ENCODE peak calls at places on chromosome 18, in five cellular contexts. S is astrocyte, T is mammary epithelial cell, F is testis, Y is spleen. W is an unnamed sample.

GRCh38 chr18:11561293-11561692 is 48.1 kb upstream of the SLC35G4 start:
- DNase-seq in Y (no peak), F (no peak), S (no peak), T (peak; percentile 4), W (no peak)

GRCh38 chr18:56214706-56215105 is 423.7 kb downstream of the TXNL1 start:
- DNase-seq in S (no peak), T (no peak), F (no peak), Y (no peak), W (no peak)

GRCh38 chr18:3104190-3105054 is 91.5 kb upstream of the LPIN2 start:
- DNase-seq in F (no peak), S (peak; percentile 73), T (peak; percentile 71), Y (no peak), W (peak; percentile 62)

GRCh38 chr18:11518788-11519685 is 90.4 kb upstream of the SLC35G4 start:
- DNase-seq in Y (no peak), S (no peak), F (peak; percentile 74), T (peak; percentile 30), W (peak; percentile 77)

GRCh38 chr18:11407900-11408299 is 201.5 kb upstream of the SLC35G4 start:
- DNase-seq in S (peak; percentile 18), Y (no peak), F (no peak), T (no peak), W (no peak)

GRCh38 chr18:34153711-34154110 is 71.0 kb downstream of the NOL4 start:
- DNase-seq in T (peak; percentile 10), S (peak; percentile 11), F (no peak), Y (no peak), W (peak; percentile 32)

GRCh38 chr18:12066910-12067511 is 26.6 kb upstream of the ANKRD62 start:
- DNase-seq in F (no peak), S (no peak), Y (no peak), T (no peak), W (no peak)

GRCh38 chr18:11887305-11888262 is 20.5 kb downstream of the MPPE1 start:
- DNase-seq in S (peak; percentile 73), Y (no peak), T (no peak), F (no peak), W (no peak)

GRCh38 chr18:55400590-55401274 is 187.3 kb downstream of the TCF4 start:
- DNase-seq in Y (no peak), T (no peak), S (peak; percentile 39), F (no peak), W (peak; percentile 40)

GRCh38 chr18:49795612-49796552 is 17.5 kb downstream of the ACAA2 start:
- DNase-seq in F (no peak), T (no peak), S (peak; percentile 26), Y (no peak), W (no peak)

DNA sequence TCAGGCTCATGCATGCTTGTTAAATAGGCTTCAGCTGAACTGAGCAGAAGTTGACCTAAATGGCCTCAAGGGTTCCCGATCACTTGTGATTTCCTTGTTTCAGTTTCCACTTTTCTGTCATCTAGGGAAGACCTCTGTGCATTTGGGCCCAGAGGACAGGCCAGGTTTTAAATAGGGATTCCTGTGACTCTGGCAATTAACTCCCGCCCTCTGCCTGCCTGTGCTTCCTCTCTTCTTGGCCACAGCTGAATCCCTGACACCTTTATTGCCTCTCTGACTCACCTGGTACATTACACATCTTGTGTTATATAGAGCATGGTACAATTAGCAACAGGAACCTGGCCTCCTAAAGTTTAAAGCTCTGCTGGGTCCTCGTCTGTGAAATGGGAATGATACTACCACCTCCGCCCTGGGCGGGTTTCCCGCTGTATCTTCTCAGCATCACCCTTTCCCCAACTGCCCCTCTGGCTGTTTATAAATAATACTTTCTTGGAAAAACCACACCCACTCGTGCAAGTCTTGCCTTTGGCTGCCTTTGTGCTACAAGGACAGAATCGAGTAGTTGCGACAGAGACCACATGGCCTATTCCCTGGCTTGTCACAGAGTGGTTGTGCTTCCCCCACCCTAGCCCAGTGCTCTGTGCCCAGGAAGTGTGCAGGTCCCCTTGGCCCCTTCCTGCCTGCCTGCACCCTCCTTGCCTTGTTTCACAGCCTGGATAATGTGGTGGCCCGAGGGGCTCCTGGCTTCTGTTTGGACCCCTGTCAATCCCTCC is 8.0 kb downstream of the CABLES1 start:
- DNase-seq in S (no peak), F (no peak), Y (no peak), T (peak; percentile 80), W (peak; percentile 45)
- H3K4me3 ChIP-seq in S (no peak overlapping the region), F (no peak overlapping the region), Y (no peak overlapping the region), T (no peak overlapping the region), W (no peak overlapping the region)

DNA sequence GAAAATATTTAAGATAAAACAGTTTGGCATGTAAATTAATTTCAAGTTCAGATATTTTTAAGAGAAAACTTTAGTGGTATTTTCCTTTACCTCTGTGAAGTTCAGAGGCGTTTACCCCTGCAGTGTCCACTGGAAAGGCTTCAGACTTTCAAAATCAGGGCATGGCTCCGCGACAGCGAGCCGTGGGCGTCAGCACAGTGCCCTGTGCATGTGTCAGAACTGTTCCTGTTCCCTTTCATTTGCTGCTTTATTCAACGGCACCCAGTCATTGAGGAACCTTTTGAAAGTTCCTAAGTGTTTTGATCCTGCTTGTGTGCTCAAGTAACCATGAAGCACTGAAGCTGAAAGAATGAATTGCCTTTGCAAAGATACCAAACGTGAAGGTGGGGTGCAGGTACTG is 148.4 kb downstream of the ZNF236 start:
- DNase-seq in S (no peak), T (no peak), Y (peak; percentile 70), F (no peak), W (no peak)
- H3K4me3 ChIP-seq in S (no peak overlapping the region), T (no peak overlapping the region), Y (no peak overlapping the region), F (no peak overlapping the region), W (no peak overlapping the region)

DNA sequence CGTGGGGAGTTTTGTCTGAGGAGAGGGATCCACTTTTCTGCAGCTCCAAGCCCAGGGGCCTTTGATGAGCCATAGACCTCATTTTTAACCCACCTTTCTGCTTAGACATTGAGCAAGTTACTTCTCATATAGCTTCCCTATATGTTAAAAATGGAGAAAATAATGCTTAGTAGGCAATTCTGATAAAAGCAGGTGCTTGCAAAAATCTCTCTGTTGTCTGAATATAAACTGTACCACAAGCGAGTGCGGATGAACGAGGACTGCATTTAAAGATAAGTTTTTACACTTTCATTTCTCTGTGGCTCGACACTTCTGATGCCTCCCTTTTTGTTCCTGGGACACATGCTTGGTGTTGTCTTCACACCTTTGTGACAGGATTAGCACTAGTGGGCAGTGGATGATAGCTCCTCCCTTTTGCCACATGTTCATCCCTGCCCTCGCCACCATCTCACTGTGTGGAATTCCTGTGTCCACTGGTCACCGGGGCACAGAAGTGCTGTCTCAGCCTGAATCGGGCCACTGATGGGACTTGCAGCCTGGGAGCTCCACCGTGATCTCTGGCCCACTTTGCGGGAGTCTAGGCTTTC is 1.6 kb downstream of the TYMS start:
- DNase-seq in T (no peak), F (no peak), Y (no peak), S (no peak), W (no peak)
- H3K4me3 ChIP-seq in T (peak overlapping the region; percentile 88), F (no peak overlapping the region), Y (peak overlapping the region; percentile 78), S (peak overlapping the region; percentile 82), W (peak overlapping the region; percentile 83)

DNA sequence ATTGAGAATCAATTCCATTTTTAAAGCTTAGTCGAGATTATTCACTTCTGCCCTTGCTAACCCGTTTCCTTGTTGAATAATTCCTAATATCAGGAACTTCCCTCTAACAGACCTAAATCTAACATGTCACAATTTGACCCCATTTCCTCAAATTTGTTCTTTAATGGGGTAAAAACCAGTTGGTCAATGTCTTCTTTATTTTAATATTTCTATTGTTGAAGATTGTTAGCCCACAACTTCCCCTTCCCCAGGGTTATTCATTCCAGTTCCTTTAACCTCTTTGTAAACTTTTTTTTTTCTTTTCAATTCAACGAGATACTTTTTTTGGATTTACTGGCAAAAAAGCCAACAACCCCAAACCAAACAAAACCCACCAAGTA is 7.3 kb downstream of the TNFRSF11A start:
- DNase-seq in S (no peak), F (no peak), Y (no peak), T (no peak), W (no peak)
- H3K4me3 ChIP-seq in S (no peak overlapping the region), F (no peak overlapping the region), Y (no peak overlapping the region), T (no peak overlapping the region), W (no peak overlapping the region)